ENCODE peak calls at places on chromosomes 11 and 22, in five cellular contexts. A is T-helper 17 cell; D is neuronal stem cell; Z is T-helper 2 cell treated with Interferon-gamma antibody and Interleukin-4, amounts not matched to agents 5 μg/mL and 100 μg/mL, for 36 hours; X is substantia nigra. C is an unnamed sample.

GRCh38 chr11:62599909-62600308 is 1.8 kb downstream of the MTA2 start:
- DNase-seq in A (no peak), Z (no peak), X (no peak), D (no peak), C (no peak)

GRCh38 chr22:49824185-49824925 is 3.3 kb downstream of the BRD1 start:
- DNase-seq in A (no peak), Z (no peak), X (no peak), D (no peak), C (no peak)

GRCh38 chr11:118625976-118626375 is 18.6 kb downstream of the PHLDB1 start:
- DNase-seq in D (no peak), X (no peak), Z (no peak), A (no peak), C (no peak)

GRCh38 chr11:7941608-7942007 is at the start of gene OR10A3:
- DNase-seq in X (no peak), D (no peak), Z (no peak), A (no peak), C (no peak)

GRCh38 chr11:30585067-30585891 is 874 bp downstream of the MPPED2 start:
- DNase-seq in Z (no peak), D (peak), X (peak), A (no peak), C (peak)

GRCh38 chr22:30649430-30650007 is 13.9 kb downstream of the SLC35E4 start:
- DNase-seq in Z (peak), A (peak), D (no peak), X (peak), C (no peak)

GRCh38 chr11:75352417-75353206 is 1.2 kb upstream of the ARRB1 start:
- DNase-seq in A (no peak), D (no peak), X (no peak), Z (no peak), C (no peak)

GRCh38 chr22:40231618-40232313 is 54.0 kb downstream of the TNRC6B start:
- DNase-seq in A (no peak), X (no peak), D (no peak), Z (no peak), C (no peak)

GRCh38 chr11:15927196-15927865 is 429.0 kb downstream of the SOX6 start:
- DNase-seq in Z (no peak), X (no peak), A (no peak), D (no peak), C (no peak)

C was measured in retina.